ENCODE peak calls at places on chromosomes 3 and 15, in four cellular contexts. W, V, N and Z are unnamed samples.
A peak's percentile ranks its signal among the peaks of the same experiment; 100 is the strongest.

GRCh38 chr3:57826286-57826951 is 70.3 kb downstream of the SLMAP start:
- DNase-seq in W (no peak), V (no peak), N (no peak), Z (no peak)

GRCh38 chr3:30614943-30615342 is 8.5 kb downstream of the TGFBR2 start:
- DNase-seq in W (no peak), V (no peak), N (no peak), Z (no peak)

GRCh38 chr15:96896766-96897165 is 566.3 kb downstream of the NR2F2 start:
- DNase-seq in W (no peak), V (no peak), N (no peak), Z (no peak)

GRCh38 chr3:133812872-133813271 is 7.3 kb downstream of the SRPRB start:
- DNase-seq in W (no peak), V (no peak), N (no peak), Z (no peak)

GRCh38 chr3:107068980-107069379 is 308.3 kb upstream of the CCDC54 start:
- DNase-seq in W (no peak), V (no peak), N (no peak), Z (no peak)

GRCh38 chr15:93943607-93944006 is 287.8 kb upstream of the MCTP2 start:
- DNase-seq in W (no peak), V (no peak), N (no peak), Z (no peak)

GRCh38 chr3:181383760-181384159 is 328.0 kb upstream of the SOX2 start:
- DNase-seq in W (no peak), V (no peak), N (no peak), Z (no peak)

GRCh38 chr3:99396651-99397050 is 241.7 kb upstream of the COL8A1 start:
- DNase-seq in W (no peak), V (no peak), N (no peak), Z (no peak)

GRCh38 chr3:78751266-78751665 is 1016.5 kb downstream of the ROBO1 start:
- DNase-seq in W (no peak), V (no peak), N (no peak), Z (no peak)

GRCh38 chr3:30810617-30811016 is 83.8 kb downstream of the GADL1 start:
- DNase-seq in W (no peak), V (no peak), N (no peak), Z (no peak)

GRCh38 chr15:67409175-67409574 is 111.8 kb upstream of the C15orf61 start:
- DNase-seq in W (no peak), V (no peak), N (peak; percentile 46), Z (no peak)

GRCh38 chr15:98881526-98882517 is 125.8 kb downstream of the PGPEP1L start:
- DNase-seq in W (peak; percentile 65), V (no peak), N (peak; percentile 48), Z (peak; percentile 35)

GRCh38 chr3:174862101-174862500 is 3.0 kb downstream of the NAALADL2 start:
- DNase-seq in W (no peak), V (no peak), N (no peak), Z (no peak)

DNA sequence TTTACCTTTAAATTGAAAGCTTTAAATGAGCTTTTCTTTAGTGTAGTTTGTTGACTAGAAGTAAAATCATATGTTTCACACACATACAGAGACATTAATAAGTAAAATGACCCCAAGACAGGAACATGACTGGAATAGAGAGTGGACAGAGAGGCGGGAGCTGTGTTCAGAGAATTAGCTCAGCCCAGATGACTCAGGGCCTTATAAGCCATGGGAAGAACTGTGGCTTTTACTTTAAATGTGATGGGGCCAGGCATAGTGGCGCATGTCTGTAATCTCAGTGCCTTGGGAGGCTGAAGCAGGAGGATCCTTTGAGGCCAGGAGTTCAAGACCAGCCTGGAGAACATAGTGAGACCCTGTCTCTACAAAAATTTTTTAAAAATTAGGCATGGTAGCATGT is 26.7 kb downstream of the SACM1L start:
- DNase-seq in W (no peak), V (no peak), N (no peak), Z (no peak)
- TF ChIP-seq POLR2AphosphoS5 in W (no peak), V (no peak), N (no peak), Z (no peak)

DNA sequence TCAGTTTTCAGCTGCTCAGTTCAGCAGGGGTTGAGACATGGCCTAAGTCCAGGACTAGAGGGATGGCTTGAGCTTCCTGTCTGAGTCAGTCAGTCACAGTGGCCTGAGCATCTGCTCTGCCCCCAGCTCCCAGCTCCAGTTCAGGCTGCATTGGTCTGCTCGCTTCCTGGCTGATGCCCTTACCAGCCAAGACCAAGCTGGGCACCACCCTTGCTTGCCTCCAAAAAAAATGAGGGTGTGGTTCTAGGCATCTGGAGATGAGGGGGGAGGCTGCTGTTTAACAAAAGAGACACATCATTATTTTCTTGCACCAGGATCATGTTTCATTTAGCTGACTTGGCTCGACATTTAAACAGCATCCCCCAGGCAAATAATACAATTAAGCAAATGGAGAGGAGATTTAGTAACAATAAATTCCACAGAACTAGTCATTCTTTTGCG is 70.7 kb downstream of the WNT5A start:
- DNase-seq in W (no peak), V (no peak), N (no peak), Z (no peak)
- TF ChIP-seq SPI1 in W (no peak), V (no peak), N (no peak), Z (no peak)

DNA sequence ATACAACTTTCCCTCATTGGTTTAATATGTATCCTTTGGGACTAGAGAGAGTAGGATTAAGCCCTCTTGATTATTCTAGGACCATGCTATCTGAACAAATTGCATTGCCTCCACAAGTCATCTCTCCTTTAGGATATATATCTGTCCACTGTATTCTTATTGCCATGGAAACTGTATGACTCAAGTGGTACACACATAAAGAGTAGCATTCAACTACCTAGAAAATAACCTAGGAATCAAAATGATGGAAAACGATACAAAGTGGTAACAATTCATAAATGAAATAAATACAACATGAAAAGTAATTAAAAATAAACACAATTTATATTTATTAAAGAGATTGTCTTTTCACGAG is 212.1 kb upstream of the P2RY1 start:
- DNase-seq in W (no peak), V (no peak), N (no peak), Z (no peak)
- TF ChIP-seq POLR2AphosphoS5 in W (no peak), V (no peak), N (no peak), Z (no peak)

GRCh38 chr3:192433704-192434103 is 293.6 kb downstream of the FGF12 start:
- DNase-seq in W (no peak), V (peak; percentile 3), N (no peak), Z (no peak)
- TF ChIP-seq SPI1 in W (no peak), V (no peak), N (no peak), Z (no peak)

DNA sequence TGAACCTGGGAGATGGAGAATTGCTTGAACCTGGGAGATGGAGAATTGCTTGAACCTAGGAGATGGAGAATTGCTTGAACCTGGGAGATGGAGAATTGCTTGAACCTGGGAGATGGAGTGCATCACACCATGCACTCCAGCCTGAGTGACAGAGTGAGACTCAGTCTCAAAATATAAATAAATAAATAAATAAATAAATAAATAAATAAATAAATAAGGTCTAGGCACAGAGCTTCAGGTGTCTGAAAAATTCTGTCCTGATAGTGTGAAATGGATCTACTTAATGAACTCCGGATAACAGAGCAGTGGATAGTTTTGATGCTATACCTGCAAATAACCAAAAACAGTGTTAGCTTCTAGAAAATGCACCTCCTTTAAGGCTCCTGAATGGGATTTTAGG is 24.3 kb upstream of the NUDT16 start:
- DNase-seq in W (no peak), V (no peak), N (no peak), Z (no peak)
- TF ChIP-seq POLR2AphosphoS5 in W (no peak), V (no peak), N (no peak), Z (no peak)

GRCh38 chr15:62981071-62981470 is 61.5 kb upstream of the TPM1 start:
- DNase-seq in W (no peak), V (no peak), N (no peak), Z (no peak)
- TF ChIP-seq SPI1 in W (no peak), V (no peak), N (no peak), Z (no peak)